ENCODE peak calls at places on chromosomes 2 and 18, in six cellular contexts. E is neural progenitor cell, G is bronchial epithelial cell, N is GM10248, Y is GM20000, X is upper lobe of left lung. W is an unnamed sample.

GRCh38 chr2:102451968-102452367 is 21.1 kb upstream of the SLC9A4 start:
- DNase-seq in E (peak), G (no peak), N (no peak), Y (no peak), X (no peak), W (no peak)

GRCh38 chr2:179235463-179236108 is 29.0 kb downstream of the SESTD1 start:
- DNase-seq in E (no peak), G (peak), N (no peak), Y (no peak), X (no peak), W (no peak)

GRCh38 chr18:23196119-23197004 is 61.1 kb downstream of the CABLES1 start:
- DNase-seq in E (no peak), G (no peak), N (no peak), Y (peak), X (no peak), W (no peak)

GRCh38 chr2:237213325-237214040 is 127.8 kb downstream of the COPS8 start:
- DNase-seq in E (no peak), G (peak), N (no peak), Y (no peak), X (peak), W (no peak)

GRCh38 chr2:136715146-136715545 is 50.2 kb upstream of the THSD7B start:
- DNase-seq in E (no peak), G (no peak), N (no peak), Y (no peak), X (no peak), W (no peak)

GRCh38 chr18:63606526-63606925 is 19.4 kb downstream of the SERPINB13 start:
- DNase-seq in E (no peak), G (no peak), N (no peak), Y (no peak), X (no peak), W (no peak)

GRCh38 chr18:56641714-56642331 is 3.4 kb upstream of the TXNL1 start:
- DNase-seq in E (no peak), G (peak), N (no peak), Y (no peak), X (no peak), W (no peak)

GRCh38 chr2:162153608-162154224 is 1.7 kb upstream of the GCG start:
- DNase-seq in E (peak), G (peak), N (peak), Y (peak), X (peak), W (peak)

GRCh38 chr2:48600204-48600813 is 17.3 kb upstream of the GTF2A1L start:
- DNase-seq in E (peak), G (peak), N (peak), Y (peak), X (no peak), W (no peak)

GRCh38 chr18:10190564-10190963 is 263.9 kb upstream of the APCDD1 start:
- DNase-seq in E (no peak), G (no peak), N (no peak), Y (no peak), X (no peak), W (no peak)

GRCh38 chr2:9630001-9630749 is 622 bp downstream of the YWHAQ start:
- DNase-seq in E (peak), G (peak), N (peak), Y (peak), X (peak), W (peak)

GRCh38 chr2:168375195-168375798 is 80.8 kb upstream of the CERS6 start:
- DNase-seq in E (no peak), G (no peak), N (no peak), Y (no peak), X (no peak), W (no peak)
- TF ChIP-seq CTCF in E (peak), G (no peak), N (peak), Y (no peak), X (no peak), W (peak)

GRCh38 chr2:108413731-108414130 is 35.3 kb upstream of the GCC2 start:
- DNase-seq in E (no peak), G (no peak), N (no peak), Y (no peak), X (no peak), W (no peak)

GRCh38 chr2:108414256-108414876 is 34.6 kb upstream of the GCC2 start:
- DNase-seq in E (no peak), G (peak), N (no peak), Y (no peak), X (no peak), W (no peak)

GRCh38 chr2:108418416-108418815 is 30.6 kb upstream of the GCC2 start:
- DNase-seq in E (no peak), G (no peak), N (no peak), Y (no peak), X (no peak), W (no peak)

GRCh38 chr2:108414945-108415344 is 34.1 kb upstream of the GCC2 start:
- DNase-seq in E (no peak), G (no peak), N (no peak), Y (no peak), X (no peak), W (no peak)

DNA sequence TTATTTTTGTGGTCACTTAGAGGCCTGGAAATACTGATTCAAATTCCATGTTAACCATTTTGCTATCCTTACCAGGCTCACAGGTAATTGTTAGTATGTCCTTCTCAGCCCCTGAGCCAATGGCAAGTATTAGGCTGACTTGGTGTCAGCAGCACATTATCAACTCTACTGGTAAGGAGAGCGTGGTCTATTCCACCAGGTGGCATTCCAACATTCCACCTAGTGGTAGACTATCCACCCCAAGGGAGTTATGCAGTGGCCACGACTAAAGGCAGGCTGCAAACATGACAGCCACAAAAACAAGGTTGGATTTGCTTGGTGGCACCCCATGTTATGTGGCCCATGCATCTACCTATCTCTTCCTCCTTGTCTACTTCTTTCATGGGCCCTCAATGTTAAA is 31.8 kb upstream of the GCC2 start:
- DNase-seq in E (no peak), G (peak), N (no peak), Y (no peak), X (no peak), W (no peak)
- TF ChIP-seq CTCF in E (no peak), G (peak), N (no peak), Y (no peak), X (no peak), W (no peak)

GRCh38 chr2:42868096-42868495 is 75.7 kb upstream of the HAAO start:
- DNase-seq in E (no peak), G (no peak), N (no peak), Y (no peak), X (no peak), W (no peak)
- TF ChIP-seq CTCF in E (no peak), G (no peak), N (no peak), Y (no peak), X (no peak), W (no peak)

GRCh38 chr2:126244937-126245336 is 411.0 kb upstream of the GYPC start:
- DNase-seq in E (peak), G (no peak), N (peak), Y (peak), X (peak), W (peak)
- TF ChIP-seq CTCF in E (peak), G (no peak), N (peak), Y (peak), X (no peak), W (peak)

GRCh38 chr2:56749152-56749752 is 565.5 kb downstream of the CCDC85A start:
- DNase-seq in E (peak), G (peak), N (peak), Y (peak), X (no peak), W (peak)
- TF ChIP-seq CTCF in E (peak), G (peak), N (peak), Y (no peak), X (peak), W (peak)

GRCh38 chr2:133992454-133992853 is 261.4 kb upstream of the MGAT5 start:
- DNase-seq in E (no peak), G (no peak), N (no peak), Y (no peak), X (no peak), W (no peak)
- TF ChIP-seq CTCF in E (no peak), G (no peak), N (no peak), Y (no peak), X (no peak), W (no peak)

W was measured in GM13977.